ENCODE peak calls at places on chromosomes 12 and 14, in six cellular contexts. V is NCI-H460, P is NCI-H146, I is heart right ventricle, F is NCI-H345, G is HS-27A. C is an unnamed sample.

GRCh38 chr12:112496493-112496892 is 77.7 kb downstream of the PTPN11 start:
- DNase-seq in P (no peak), G (no peak), V (no peak), F (no peak), I (no peak), C (no peak)

GRCh38 chr14:91911474-91912032 is 35.9 kb downstream of the FBLN5 start:
- DNase-seq in I (no peak), F (peak), V (peak), G (peak), P (no peak), C (no peak)

GRCh38 chr14:71645656-71646055 is 286.6 kb upstream of the RGS6 start:
- DNase-seq in P (no peak), I (no peak), V (no peak), F (no peak), G (no peak), C (no peak)

GRCh38 chr12:83156800-83157199 is 470.1 kb downstream of the TMTC2 start:
- DNase-seq in G (no peak), P (no peak), V (no peak), I (no peak), F (no peak), C (no peak)

GRCh38 chr14:24422261-24422660 is 7.2 kb downstream of the CBLN3 start:
- DNase-seq in P (no peak), V (no peak), I (no peak), F (no peak), G (no peak), C (no peak)

GRCh38 chr12:68932123-68932700 is 759 bp downstream of the CPM start:
- DNase-seq in V (no peak), F (peak), G (no peak), I (no peak), P (no peak), C (no peak)

GRCh38 chr12:93434305-93434704 is 7.4 kb downstream of the UBE2N start:
- DNase-seq in P (no peak), F (no peak), G (no peak), I (no peak), V (no peak), C (no peak)

GRCh38 chr14:85752179-85752578 is 222.2 kb downstream of the FLRT2 start:
- DNase-seq in V (no peak), F (no peak), G (no peak), P (no peak), I (no peak), C (no peak)

GRCh38 chr12:53746592-53747491 is 4.9 kb downstream of the CISTR start:
- DNase-seq in I (peak), F (peak), G (peak), P (peak), V (peak), C (peak)

GRCh38 chr12:95169368-95169767 is 47.9 kb downstream of the FGD6 start:
- DNase-seq in I (no peak), F (no peak), P (no peak), G (peak), V (no peak), C (peak)

GRCh38 chr12:6452908-6453630 is 1.2 kb downstream of the TAPBPL start:
- DNase-seq in F (no peak), P (peak), I (peak), G (no peak), V (no peak), C (peak)

GRCh38 chr12:96743606-96744005 is 163.5 kb upstream of the NEDD1 start:
- DNase-seq in V (no peak), I (no peak), F (no peak), G (no peak), P (no peak), C (no peak)

GRCh38 chr12:30047499-30048262 is 263.9 kb upstream of the TMTC1 start:
- DNase-seq in P (no peak), I (no peak), F (peak), G (peak), V (no peak), C (peak)

GRCh38 chr12:122722347-122722746 is 5.7 kb upstream of the HCAR3 start:
- DNase-seq in P (no peak), V (no peak), I (no peak), F (no peak), G (no peak), C (no peak)

GRCh38 chr12:52004042-52004648 is 2.6 kb upstream of the TAMALIN start:
- DNase-seq in G (no peak), F (peak), V (peak), I (peak), P (peak), C (peak)

GRCh38 chr14:20415723-20416622 is 2.7 kb upstream of the TEP1 start:
- DNase-seq in I (no peak), F (peak), G (no peak), V (peak), P (peak), C (no peak)

GRCh38 chr14:45679852-45680251 is 426.9 kb upstream of the MIS18BP1 start:
- DNase-seq in G (peak), V (peak), P (no peak), I (no peak), F (no peak), C (no peak)

GRCh38 chr14:69956970-69957369 is 77.8 kb downstream of the SMOC1 start:
- DNase-seq in I (no peak), V (no peak), F (no peak), P (no peak), G (no peak), C (no peak)

GRCh38 chr14:37343307-37344094 is 145.8 kb downstream of the MIPOL1 start:
- DNase-seq in G (no peak), V (no peak), I (no peak), P (no peak), F (no peak), C (no peak)

GRCh38 chr14:89625988-89626806 is 209.2 kb upstream of the FOXN3 start:
- DNase-seq in P (no peak), I (no peak), G (no peak), F (peak), V (no peak), C (no peak)

GRCh38 chr14:68173227-68173972 is 353.8 kb downstream of the RAD51B start:
- DNase-seq in V (no peak), F (no peak), G (no peak), P (no peak), I (no peak), C (no peak)

GRCh38 chr12:20220339-20220738 is 148.0 kb upstream of the PDE3A start:
- DNase-seq in I (no peak), F (no peak), P (peak), V (no peak), G (peak), C (no peak)

GRCh38 chr14:29462271-29462670 is 465.4 kb downstream of the PRKD1 start:
- DNase-seq in F (no peak), G (no peak), I (no peak), P (peak), V (no peak), C (no peak)

GRCh38 chr12:115710104-115710564 is 567.4 kb downstream of the MED13L start:
- DNase-seq in P (no peak), F (no peak), G (no peak), I (peak), V (no peak), C (peak)

GRCh38 chr14:54462048-54462447 is 20.9 kb upstream of the CNIH1 start:
- DNase-seq in P (no peak), I (no peak), V (no peak), F (no peak), G (no peak), C (no peak)

GRCh38 chr14:44833376-44833775 is 128.4 kb downstream of the KLHL28 start:
- DNase-seq in F (no peak), I (no peak), G (no peak), V (peak), P (no peak), C (no peak)

GRCh38 chr12:1929241-1929984 is 11.0 kb upstream of the CACNA2D4 start:
- DNase-seq in F (no peak), G (no peak), P (no peak), V (no peak), I (no peak), C (no peak)

GRCh38 chr14:55122441-55122986 is 6.5 kb upstream of the LGALS3 start:
- DNase-seq in P (no peak), F (peak), I (peak), V (no peak), G (no peak), C (peak)

GRCh38 chr12:95884998-95885397 is 26.2 kb downstream of the SNRPF start:
- DNase-seq in G (no peak), V (no peak), I (no peak), P (no peak), F (no peak), C (no peak)

GRCh38 chr12:96445743-96446655 is 43.4 kb upstream of the CFAP54 start:
- DNase-seq in I (no peak), P (no peak), G (no peak), F (no peak), V (peak), C (peak)

GRCh38 chr12:124588689-124589318 is 21.4 kb upstream of the NCOR2 start:
- DNase-seq in P (no peak), G (no peak), I (no peak), V (no peak), F (no peak), C (peak)

GRCh38 chr12:65490193-65490592 is 211.7 kb downstream of the MSRB3 start:
- DNase-seq in I (no peak), G (peak), P (no peak), F (no peak), V (no peak), C (no peak)

GRCh38 chr12:28498850-28499249 is 308.6 kb downstream of the CCDC91 start:
- DNase-seq in I (no peak), F (no peak), P (no peak), V (no peak), G (no peak), C (no peak)

GRCh38 chr12:130300725-130301124 is 37.0 kb upstream of the PIWIL1 start:
- DNase-seq in V (no peak), P (no peak), I (no peak), F (no peak), G (no peak), C (no peak)

GRCh38 chr14:66360526-66360925 is 125.6 kb upstream of the CCDC196 start:
- DNase-seq in F (no peak), P (peak), G (no peak), I (no peak), V (no peak), C (no peak)

C was measured in left cardiac atrium.